ENCODE peak calls at places on chromosomes 6 and 20, in seven cellular contexts. One of them, this sample, is unnamed.

GRCh38 chr6:107330190-107330589 is 129.2 kb downstream of the PDSS2 start:
- DNase-seq in prostate gland: no peak
- DNase-seq in gastrocnemius medialis: no peak
- DNase-seq in HCT116: no peak
- DNase-seq in A549: no peak
- DNase-seq in sigmoid colon: no peak
- DNase-seq in ovary: no peak
- DNase-seq in this sample: no peak

GRCh38 chr20:32333988-32334885 is 23.9 kb upstream of the ASXL1 start:
- DNase-seq in gastrocnemius medialis: peak; percentile 15
- DNase-seq in HCT116: no peak
- DNase-seq in sigmoid colon: peak; percentile 69
- DNase-seq in A549: no peak
- DNase-seq in ovary: peak; percentile 26
- DNase-seq in prostate gland: no peak
- DNase-seq in this sample: peak; percentile 76

GRCh38 chr6:3899061-3899460 is 49.9 kb downstream of the FAM50B start:
- DNase-seq in gastrocnemius medialis: peak; percentile 4
- DNase-seq in sigmoid colon: no peak
- DNase-seq in ovary: no peak
- DNase-seq in A549: no peak
- DNase-seq in HCT116: no peak
- DNase-seq in prostate gland: no peak
- DNase-seq in this sample: no peak

GRCh38 chr6:30175765-30176164 is 12.4 kb downstream of the TRIM15 start:
- DNase-seq in A549: no peak
- DNase-seq in ovary: no peak
- DNase-seq in gastrocnemius medialis: no peak
- DNase-seq in prostate gland: no peak
- DNase-seq in sigmoid colon: no peak
- DNase-seq in HCT116: no peak
- DNase-seq in this sample: no peak

GRCh38 chr6:42369568-42369967 is 82.2 kb downstream of the TRERF1 start:
- DNase-seq in sigmoid colon: no peak
- DNase-seq in A549: peak; percentile 10
- DNase-seq in prostate gland: no peak
- DNase-seq in HCT116: no peak
- DNase-seq in ovary: no peak
- DNase-seq in gastrocnemius medialis: no peak
- DNase-seq in this sample: no peak

GRCh38 chr6:138103876-138104275 is 3.3 kb downstream of the PERP start:
- DNase-seq in prostate gland: no peak
- DNase-seq in gastrocnemius medialis: no peak
- DNase-seq in A549: no peak
- DNase-seq in ovary: no peak
- DNase-seq in sigmoid colon: no peak
- DNase-seq in HCT116: no peak
- DNase-seq in this sample: no peak

GRCh38 chr6:147231589-147231988 is 27.4 kb downstream of the STXBP5 start:
- DNase-seq in prostate gland: no peak
- DNase-seq in gastrocnemius medialis: no peak
- DNase-seq in ovary: no peak
- DNase-seq in A549: no peak
- DNase-seq in sigmoid colon: no peak
- DNase-seq in HCT116: no peak
- DNase-seq in this sample: no peak

GRCh38 chr6:42756713-42757112 is 10.8 kb upstream of the TBCC start:
- DNase-seq in prostate gland: no peak
- DNase-seq in ovary: no peak
- DNase-seq in gastrocnemius medialis: no peak
- DNase-seq in HCT116: no peak
- DNase-seq in A549: no peak
- DNase-seq in sigmoid colon: no peak
- DNase-seq in this sample: no peak

GRCh38 chr6:130632897-130633296 is 194.3 kb upstream of the SMLR1 start:
- DNase-seq in gastrocnemius medialis: no peak
- DNase-seq in A549: no peak
- DNase-seq in sigmoid colon: no peak
- DNase-seq in prostate gland: no peak
- DNase-seq in HCT116: no peak
- DNase-seq in ovary: no peak
- DNase-seq in this sample: no peak

GRCh38 chr6:25769983-25770382 is 15.4 kb downstream of the SLC17A4 start:
- DNase-seq in HCT116: no peak
- DNase-seq in ovary: no peak
- DNase-seq in prostate gland: no peak
- DNase-seq in sigmoid colon: no peak
- DNase-seq in gastrocnemius medialis: no peak
- DNase-seq in A549: peak; percentile 24
- DNase-seq in this sample: no peak

GRCh38 chr20:63361507-63362425 is 617 bp upstream of the CHRNA4 start:
- DNase-seq in HCT116: no peak
- DNase-seq in prostate gland: no peak
- DNase-seq in sigmoid colon: no peak
- DNase-seq in ovary: no peak
- DNase-seq in A549: no peak
- DNase-seq in gastrocnemius medialis: no peak
- DNase-seq in this sample: no peak

DNA sequence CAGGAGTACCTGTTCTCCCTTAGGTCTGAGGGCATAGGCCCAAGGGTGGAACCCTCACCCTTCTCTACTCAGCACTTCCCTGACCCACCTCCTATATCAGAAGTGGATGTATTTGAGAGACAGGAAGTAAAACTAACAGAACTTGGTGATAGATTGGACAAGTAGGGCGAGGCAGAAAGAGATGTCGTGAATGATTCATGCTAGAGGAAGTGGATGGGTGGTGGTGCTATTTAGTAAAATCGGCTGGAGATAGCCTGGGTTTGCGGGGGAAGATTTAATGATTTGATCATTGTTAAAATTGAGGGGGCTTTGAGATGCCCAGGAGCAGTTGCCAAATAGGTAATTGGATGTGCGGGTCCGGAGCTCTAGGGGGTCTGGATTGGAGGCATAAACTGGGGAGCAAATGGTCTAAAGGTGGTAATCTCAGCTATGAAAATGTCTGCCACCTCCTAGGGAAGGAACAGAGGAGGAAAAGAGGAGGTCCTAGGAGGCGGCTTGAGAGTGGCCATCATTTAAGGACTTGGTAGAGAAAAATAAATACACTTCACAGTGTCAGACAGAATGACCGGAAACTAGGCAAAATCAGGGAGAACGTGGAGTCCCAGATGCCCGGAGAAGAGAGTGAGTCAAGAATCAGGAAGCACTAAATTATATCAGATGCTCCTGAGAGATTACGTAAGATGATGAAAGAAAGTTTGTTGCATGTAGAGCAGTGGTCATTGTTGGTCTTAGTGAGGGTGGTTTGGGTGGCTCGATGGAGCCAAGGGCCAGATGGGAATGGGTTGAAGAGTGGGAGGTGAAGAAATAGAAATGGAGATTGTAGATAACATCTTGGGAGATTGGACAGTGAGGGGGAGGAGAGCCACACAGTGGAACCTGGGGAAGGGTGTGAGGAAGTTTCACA is 142.0 kb downstream of the CEP57L1 start:
- DNase-seq in sigmoid colon: no peak
- DNase-seq in HCT116: no peak
- DNase-seq in ovary: no peak
- DNase-seq in prostate gland: no peak
- DNase-seq in A549: no peak
- DNase-seq in gastrocnemius medialis: no peak
- DNase-seq in this sample: no peak
- TF ChIP-seq POLR2A in sigmoid colon: no peak
- TF ChIP-seq POLR2A in HCT116: no peak
- TF ChIP-seq POLR2A in ovary: no peak
- TF ChIP-seq POLR2A in prostate gland: no peak
- TF ChIP-seq POLR2A in A549: no peak
- TF ChIP-seq POLR2A in gastrocnemius medialis: no peak
- TF ChIP-seq POLR2A in this sample: no peak

DNA sequence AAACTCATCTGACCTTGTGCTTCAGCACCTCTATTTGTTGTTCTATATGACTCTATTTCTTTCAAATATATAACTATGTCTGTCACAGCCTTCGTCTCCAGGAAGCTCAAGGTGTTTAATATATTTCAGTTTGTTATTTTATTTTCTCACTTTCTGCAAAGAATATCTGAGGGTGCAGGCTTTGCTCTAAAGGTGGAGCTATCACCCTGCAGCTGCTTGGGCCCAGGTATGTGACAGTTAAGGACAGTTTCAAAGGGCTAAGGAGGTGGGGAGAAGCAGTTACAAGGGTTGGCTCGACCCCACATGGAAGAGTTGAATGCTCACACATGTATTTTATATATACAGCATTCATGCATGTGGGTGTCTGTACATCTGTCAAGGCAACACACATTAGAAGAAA is 405.6 kb downstream of the BTBD9 start:
- DNase-seq in sigmoid colon: no peak
- DNase-seq in A549: no peak
- DNase-seq in ovary: no peak
- DNase-seq in gastrocnemius medialis: no peak
- DNase-seq in HCT116: no peak
- DNase-seq in prostate gland: no peak
- DNase-seq in this sample: no peak
- H3K4me1 ChIP-seq in sigmoid colon: no peaks in the 10 kb centered on the region
- H3K4me1 ChIP-seq in A549: peaks cover 6% of the 10 kb centered on the region
- H3K4me1 ChIP-seq in ovary: no peaks in the 10 kb centered on the region
- H3K4me1 ChIP-seq in gastrocnemius medialis: no peaks in the 10 kb centered on the region
- H3K4me1 ChIP-seq in HCT116: peaks cover 4% of the 10 kb centered on the region
- H3K4me1 ChIP-seq in prostate gland: no peaks in the 10 kb centered on the region
- H3K4me1 ChIP-seq in this sample: no peaks in the 10 kb centered on the region

DNA sequence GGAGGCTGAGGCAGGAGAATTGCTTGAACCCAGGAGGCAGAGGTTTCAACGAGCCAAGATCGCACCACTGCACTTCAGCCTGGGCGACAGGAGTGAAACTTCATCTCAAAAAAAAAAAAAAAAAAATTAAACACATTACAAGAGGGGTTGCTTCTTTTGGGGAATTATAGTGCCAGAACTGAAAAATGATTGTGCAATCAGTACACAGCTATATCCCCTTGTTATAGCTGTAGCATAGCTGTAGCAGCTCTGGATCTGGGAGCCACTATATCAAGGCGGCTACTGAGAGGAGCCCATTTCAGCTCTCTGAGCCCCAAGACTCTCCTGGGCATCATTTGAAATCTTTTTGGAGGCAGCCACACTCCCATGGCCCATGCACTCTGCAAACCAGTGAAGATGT is 334.3 kb downstream of the TFAP2A start:
- DNase-seq in gastrocnemius medialis: no peak
- DNase-seq in sigmoid colon: no peak
- DNase-seq in prostate gland: no peak
- DNase-seq in A549: no peak
- DNase-seq in HCT116: no peak
- DNase-seq in ovary: no peak
- DNase-seq in this sample: no peak
- TF ChIP-seq POLR2A in gastrocnemius medialis: no peak
- TF ChIP-seq POLR2A in sigmoid colon: no peak
- TF ChIP-seq POLR2A in prostate gland: no peak
- TF ChIP-seq POLR2A in A549: no peak
- TF ChIP-seq POLR2A in HCT116: no peak
- TF ChIP-seq POLR2A in ovary: no peak
- TF ChIP-seq POLR2A in this sample: no peak

GRCh38 chr6:21321076-21321475 is 272.5 kb upstream of the SOX4 start:
- DNase-seq in ovary: no peak
- DNase-seq in sigmoid colon: no peak
- DNase-seq in gastrocnemius medialis: no peak
- DNase-seq in prostate gland: no peak
- DNase-seq in HCT116: no peak
- DNase-seq in A549: no peak
- DNase-seq in this sample: no peak

GRCh38 chr6:21323577-21323976 is 270.0 kb upstream of the SOX4 start:
- DNase-seq in sigmoid colon: no peak
- DNase-seq in A549: no peak
- DNase-seq in prostate gland: no peak
- DNase-seq in ovary: no peak
- DNase-seq in HCT116: no peak
- DNase-seq in gastrocnemius medialis: no peak
- DNase-seq in this sample: no peak

GRCh38 chr6:21312118-21312517 is 281.4 kb upstream of the SOX4 start:
- DNase-seq in HCT116: no peak
- DNase-seq in ovary: no peak
- DNase-seq in gastrocnemius medialis: no peak
- DNase-seq in prostate gland: no peak
- DNase-seq in sigmoid colon: no peak
- DNase-seq in A549: no peak
- DNase-seq in this sample: no peak

DNA sequence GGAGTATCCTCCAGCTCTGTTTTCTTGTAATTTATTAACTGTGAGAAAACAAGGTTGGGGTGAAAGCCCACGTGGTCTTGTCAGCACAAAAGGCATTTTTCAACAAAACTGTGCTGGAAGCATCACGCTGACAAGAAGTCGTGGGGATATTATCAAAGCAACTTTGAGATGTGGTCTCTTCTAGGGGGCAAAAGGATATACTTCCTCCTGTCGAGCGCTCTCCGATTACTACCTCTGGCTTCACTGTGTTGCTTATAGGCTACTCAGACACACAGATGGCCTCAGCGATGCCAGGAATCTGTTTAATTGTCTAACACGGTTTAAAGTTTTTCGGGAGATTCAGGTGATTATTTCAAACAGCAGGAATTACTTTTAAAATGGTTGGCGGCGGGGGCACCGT is 275.9 kb upstream of the SOX4 start:
- DNase-seq in sigmoid colon: no peak
- DNase-seq in ovary: no peak
- DNase-seq in prostate gland: no peak
- DNase-seq in gastrocnemius medialis: no peak
- DNase-seq in HCT116: no peak
- DNase-seq in A549: no peak
- DNase-seq in this sample: no peak
- H3K4me1 ChIP-seq in sigmoid colon: no peaks in the 10 kb centered on the region
- H3K4me1 ChIP-seq in ovary: peaks cover 1% of the 10 kb centered on the region
- H3K4me1 ChIP-seq in prostate gland: no peaks in the 10 kb centered on the region
- H3K4me1 ChIP-seq in gastrocnemius medialis: no peaks in the 10 kb centered on the region
- H3K4me1 ChIP-seq in HCT116: no peaks in the 10 kb centered on the region
- H3K4me1 ChIP-seq in A549: no peaks in the 10 kb centered on the region
- H3K4me1 ChIP-seq in this sample: no peaks in the 10 kb centered on the region

GRCh38 chr6:33073431-33073871 is at the start of gene HLA-DPA1:
- DNase-seq in A549: peak; percentile 5
- DNase-seq in gastrocnemius medialis: peak; percentile 26
- DNase-seq in prostate gland: no peak
- DNase-seq in ovary: no peak
- DNase-seq in sigmoid colon: no peak
- DNase-seq in HCT116: peak; percentile 8
- DNase-seq in this sample: peak; percentile 38
- TF ChIP-seq POLR2A in A549: no peak
- TF ChIP-seq POLR2A in gastrocnemius medialis: peak; percentile 77
- TF ChIP-seq POLR2A in prostate gland: no peak
- TF ChIP-seq POLR2A in ovary: no peak
- TF ChIP-seq POLR2A in sigmoid colon: no peak
- TF ChIP-seq POLR2A in HCT116: no peak
- TF ChIP-seq POLR2A in this sample: no peak

GRCh38 chr6:108578595-108579038 is 17.9 kb downstream of the FOXO3 start:
- DNase-seq in ovary: no peak
- DNase-seq in A549: no peak
- DNase-seq in HCT116: no peak
- DNase-seq in prostate gland: no peak
- DNase-seq in gastrocnemius medialis: no peak
- DNase-seq in sigmoid colon: no peak
- DNase-seq in this sample: peak; percentile 56
- H3K4me1 ChIP-seq in ovary: peaks cover 42% of the 10 kb centered on the region
- H3K4me1 ChIP-seq in A549: peaks cover 27% of the 10 kb centered on the region
- H3K4me1 ChIP-seq in HCT116: peaks cover 23% of the 10 kb centered on the region
- H3K4me1 ChIP-seq in prostate gland: peaks cover 16% of the 10 kb centered on the region
- H3K4me1 ChIP-seq in gastrocnemius medialis: peaks cover 99% of the 10 kb centered on the region
- H3K4me1 ChIP-seq in sigmoid colon: no peaks in the 10 kb centered on the region
- H3K4me1 ChIP-seq in this sample: peaks cover 67% of the 10 kb centered on the region